ENCODE peak calls at places on chromosomes 16 and 17, in five cellular contexts. E, Q, O, S and H are unnamed samples.

GRCh38 chr17:74442670-74443515 is 11.0 kb downstream of the GPRC5C start:
- DNase-seq in E (peak; percentile 51), S (no peak), O (no peak), Q (peak; percentile 93), H (peak; percentile 86)

GRCh38 chr16:1538804-1539520 is 5.5 kb downstream of the TMEM204 start:
- DNase-seq in Q (no peak), O (no peak), E (no peak), S (no peak), H (no peak)

GRCh38 chr16:26824469-26824868 is 242.3 kb upstream of the C16orf82 start:
- DNase-seq in Q (no peak), E (no peak), O (no peak), S (no peak), H (no peak)

GRCh38 chr17:39132192-39132600 is 19.2 kb downstream of the PLXDC1 start:
- DNase-seq in Q (peak; percentile 78), E (peak; percentile 36), S (peak; percentile 33), O (peak; percentile 86), H (peak; percentile 84)

GRCh38 chr17:75909812-75910274 is 5.2 kb upstream of the MRPL38 start:
- DNase-seq in O (peak; percentile 13), Q (no peak), S (peak; percentile 79), E (no peak), H (no peak)

GRCh38 chr17:56185491-56185890 is 32.2 kb downstream of the ANKFN1 start:
- DNase-seq in E (no peak), S (no peak), O (peak; percentile 49), Q (no peak), H (peak; percentile 46)

GRCh38 chr17:74407384-74407783 is 24.5 kb upstream of the GPRC5C start:
- DNase-seq in Q (no peak), O (no peak), E (no peak), S (no peak), H (no peak)

GRCh38 chr17:6460531-6461161 is 16.4 kb downstream of the PIMREG start:
- DNase-seq in Q (no peak), S (no peak), O (no peak), E (no peak), H (no peak)

GRCh38 chr17:36881323-36881722 is 56.0 kb upstream of the LHX1 start:
- DNase-seq in Q (no peak), O (no peak), S (no peak), E (no peak), H (no peak)

GRCh38 chr16:58454178-58454577 is 45.8 kb upstream of the NDRG4 start:
- DNase-seq in E (no peak), O (no peak), S (no peak), Q (no peak), H (no peak)

GRCh38 chr16:4660454-4661007 is 32.8 kb upstream of the NUDT16L1 start:
- DNase-seq in O (peak; percentile 60), Q (no peak), S (peak; percentile 70), E (no peak), H (peak; percentile 68)

GRCh38 chr16:47311738-47312505 is 148.9 kb downstream of the ITFG1 start:
- DNase-seq in O (peak; percentile 57), Q (no peak), S (peak; percentile 66), E (peak; percentile 61), H (peak; percentile 48)

GRCh38 chr17:5644065-5644464 is 59.8 kb upstream of the NLRP1 start:
- DNase-seq in E (no peak), O (no peak), S (no peak), Q (no peak), H (no peak)

GRCh38 chr17:82023447-82024241 is 539 bp downstream of the LRRC45 start:
- DNase-seq in Q (no peak), S (peak; percentile 29), O (peak; percentile 8), E (no peak), H (peak; percentile 24)

GRCh38 chr17:5194346-5194745 is 2.7 kb upstream of the ZNF594 start:
- DNase-seq in S (no peak), Q (no peak), O (no peak), E (no peak), H (no peak)

GRCh38 chr16:15493416-15494181 is 59.2 kb downstream of the BMERB1 start:
- DNase-seq in S (no peak), Q (no peak), E (no peak), O (peak; percentile 52), H (peak; percentile 41)

GRCh38 chr16:67847064-67847861 is at the start of gene CENPT:
- DNase-seq in E (peak; percentile 64), S (peak; percentile 78), O (peak; percentile 64), Q (peak; percentile 81), H (peak; percentile 56)

GRCh38 chr17:33396818-33397217 is 103.7 kb upstream of the ASIC2 start:
- DNase-seq in S (peak; percentile 9), E (no peak), O (no peak), Q (no peak), H (no peak)

GRCh38 chr17:82239401-82239925 is 10.6 kb downstream of the SLC16A3 start:
- DNase-seq in O (no peak), E (no peak), S (no peak), Q (no peak), H (peak; percentile 28)

GRCh38 chr16:68715471-68715870 is 21.6 kb upstream of the CDH1 start:
- DNase-seq in S (no peak), Q (no peak), O (no peak), E (no peak), H (no peak)

GRCh38 chr17:62948370-62948769 is 17.7 kb upstream of the TANC2 start:
- DNase-seq in E (no peak), Q (no peak), S (no peak), O (no peak), H (no peak)

GRCh38 chr16:1390239-1390638 is 24.3 kb downstream of the UNKL start:
- DNase-seq in Q (no peak), S (no peak), E (no peak), O (no peak), H (no peak)

GRCh38 chr16:70604407-70605283 is 41.7 kb upstream of the IL34 start:
- DNase-seq in S (no peak), E (no peak), Q (no peak), O (no peak), H (no peak)

GRCh38 chr17:37483311-37484039 is 6.2 kb upstream of the DUSP14 start:
- DNase-seq in O (peak; percentile 98), E (no peak), Q (peak; percentile 70), S (no peak), H (peak; percentile 89)

GRCh38 chr16:30896890-30897730 is 696 bp downstream of the CTF1 start:
- DNase-seq in O (peak; percentile 87), Q (peak; percentile 97), S (peak; percentile 74), E (peak; percentile 81), H (peak; percentile 92)

DNA sequence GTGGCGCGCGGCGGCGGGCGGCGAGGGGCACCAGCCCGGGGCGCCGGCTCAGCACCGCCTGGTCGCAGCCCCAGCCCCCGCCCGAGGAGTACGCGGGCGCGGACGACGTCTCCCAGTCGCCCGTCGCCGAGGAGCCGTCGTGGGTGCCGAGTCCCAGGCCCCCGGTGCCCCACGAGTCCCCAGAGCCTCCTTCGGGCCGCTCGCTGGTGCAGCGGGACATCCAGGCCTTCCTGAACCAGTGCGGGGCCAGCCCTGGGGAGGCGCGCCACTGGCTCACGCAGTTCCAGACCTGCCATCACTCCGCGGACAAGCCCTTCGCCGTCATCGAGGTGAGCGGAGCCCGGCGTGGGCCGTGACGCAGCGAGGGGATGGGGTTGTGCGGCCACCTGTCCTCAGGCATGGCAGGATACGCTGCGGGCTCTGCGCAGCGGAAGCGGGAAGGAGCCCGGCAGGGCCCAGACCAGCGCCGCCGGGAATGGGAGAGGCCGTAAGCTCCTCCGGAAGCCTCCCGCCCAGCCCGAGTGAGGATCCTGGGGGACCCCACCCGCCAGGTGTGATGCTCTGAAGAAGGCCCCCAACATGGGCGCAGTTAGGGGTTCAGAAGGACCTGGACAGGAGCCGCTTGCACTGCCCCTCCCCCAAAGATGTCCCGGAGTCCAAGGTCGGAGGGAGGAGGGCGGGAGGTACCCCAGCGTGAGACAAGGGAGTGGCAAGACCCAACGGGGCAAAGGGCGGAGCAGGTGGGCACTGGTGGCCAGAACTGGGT is 522 bp downstream of the NAGS start:
- DNase-seq in O (no peak), S (no peak), Q (no peak), E (peak; percentile 57), H (no peak)
- H3K4me3 ChIP-seq in O (no peak overlapping the region), S (no peak overlapping the region), Q (peak overlapping the region; percentile 10), E (peak overlapping the region; percentile 83), H (peak overlapping the region; percentile 59)

GRCh38 chr16:87319011-87319410 is 1.8 kb upstream of the C16orf95 start:
- DNase-seq in Q (no peak), O (no peak), E (no peak), S (no peak), H (no peak)
- H3K4me3 ChIP-seq in Q (no peak overlapping the region), O (no peak overlapping the region), E (no peak overlapping the region), S (no peak overlapping the region), H (no peak overlapping the region)

DNA sequence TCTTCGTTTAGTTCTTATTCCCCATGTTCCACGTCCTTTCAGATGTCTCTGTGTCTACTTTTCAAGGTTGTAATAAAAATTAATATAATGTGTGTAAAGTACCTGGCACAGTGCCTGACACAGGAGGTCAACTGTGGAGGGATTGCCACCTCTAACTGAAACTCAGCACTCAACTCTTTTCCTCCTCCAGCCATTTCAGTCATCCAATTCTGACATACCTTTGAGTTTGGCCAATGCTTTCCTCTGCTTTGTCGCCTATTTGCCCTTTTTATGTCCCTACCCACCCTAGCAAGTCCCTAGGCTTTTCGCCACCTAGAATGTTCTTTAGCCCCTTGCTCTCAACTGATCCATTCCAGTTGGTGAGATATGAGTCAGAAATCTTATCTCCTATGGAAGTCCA is 1.6 kb downstream of the UBE2Z start:
- DNase-seq in O (peak; percentile 27), E (no peak), S (peak; percentile 56), Q (no peak), H (no peak)
- H3K4me3 ChIP-seq in O (peak overlapping the region; percentile 68), E (peak overlapping the region; percentile 85), S (peak overlapping the region; percentile 66), Q (peak overlapping the region; percentile 89), H (peak overlapping the region; percentile 65)

GRCh38 chr17:31511176-31511540 is 119.7 kb downstream of the RAB11FIP4 start:
- DNase-seq in O (no peak), Q (no peak), E (no peak), S (no peak), H (no peak)

GRCh38 chr17:31511583-31511982 is 120.1 kb downstream of the RAB11FIP4 start:
- DNase-seq in Q (no peak), S (no peak), O (no peak), E (no peak), H (no peak)

GRCh38 chr17:31509805-31510177 is 118.3 kb downstream of the RAB11FIP4 start:
- DNase-seq in O (no peak), S (no peak), E (no peak), Q (no peak), H (no peak)

GRCh38 chr17:31509095-31509804 is 117.8 kb downstream of the RAB11FIP4 start:
- DNase-seq in Q (no peak), S (no peak), O (no peak), E (no peak), H (no peak)

DNA sequence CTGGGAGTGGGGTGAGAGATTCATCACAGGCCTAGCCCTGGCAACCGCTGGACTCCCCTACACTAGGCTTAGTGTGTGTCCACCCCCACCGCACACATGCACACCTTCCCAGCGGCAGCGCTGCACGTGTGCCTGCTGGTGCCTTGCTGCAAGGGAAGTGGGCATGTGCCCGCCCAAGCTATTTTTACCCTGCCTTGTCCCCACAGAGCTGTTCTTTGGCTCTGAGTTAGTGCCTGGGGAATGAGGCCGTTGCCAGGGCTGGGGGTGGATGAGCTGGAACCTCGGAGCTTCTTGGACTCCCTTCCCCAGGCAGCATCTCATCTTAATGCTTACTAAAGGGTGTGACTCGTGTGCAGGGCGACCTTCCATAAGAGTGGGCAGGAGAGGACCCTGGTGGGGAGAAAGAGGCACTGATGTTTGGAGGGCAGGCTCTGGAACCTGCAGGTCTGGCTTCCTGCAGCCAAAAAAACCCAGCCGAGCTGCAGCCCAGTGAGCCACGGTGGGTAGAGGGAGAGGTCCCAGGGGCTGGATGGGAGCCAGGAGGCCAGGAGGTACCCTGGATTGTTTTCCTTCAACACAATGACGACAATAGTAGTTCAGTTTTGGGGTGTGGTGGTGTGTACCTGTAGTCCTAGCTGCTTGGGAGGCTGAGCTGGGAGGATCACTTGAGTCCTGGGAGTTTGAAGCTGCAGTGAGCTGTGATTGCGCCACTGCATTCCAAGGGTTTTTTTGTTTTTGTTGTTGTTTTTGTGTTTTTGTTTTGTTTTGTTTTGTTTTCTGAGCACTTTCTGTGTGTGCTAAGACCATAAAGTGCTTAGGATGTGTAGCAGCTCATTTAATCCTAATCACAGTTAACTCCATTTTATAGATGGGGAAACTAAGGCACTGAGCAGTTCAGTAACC is 119.0 kb downstream of the RAB11FIP4 start:
- DNase-seq in O (peak; percentile 58), S (no peak), Q (no peak), E (no peak), H (no peak)
- H3K4me3 ChIP-seq in O (no peak overlapping the region), S (no peak overlapping the region), Q (no peak overlapping the region), E (no peak overlapping the region), H (no peak overlapping the region)